ENCODE peak calls at places on chromosomes 4 and X, in eight cellular contexts. R is A549, M is breast epithelium, F is cardiac muscle cell, S is HCT116, N is transverse colon, I is tibial nerve, H is tibial artery. V is an unnamed sample. For H3K9me3, the result is how much of the 10 kb centered on the place peaks cover.

GRCh38 chr4:87913871-87914270 is 61.6 kb upstream of the SPP1 start:
- DNase-seq in H (no peak), M (no peak), F (no peak), N (no peak), R (no peak), I (no peak), S (no peak), V (no peak)

GRCh38 chr4:142480244-142480643 is 365.9 kb downstream of the INPP4B start:
- DNase-seq in M (no peak), I (no peak), S (no peak), H (no peak), N (no peak), R (peak), F (peak), V (no peak)

GRCh38 chr4:157888281-157888680 is 284.5 kb downstream of the GASK1B start:
- DNase-seq in I (no peak), N (no peak), M (no peak), S (no peak), F (no peak), R (no peak), H (no peak), V (no peak)

GRCh38 chr4:120850048-120850599 is 72.4 kb downstream of the PRDM5 start:
- DNase-seq in R (no peak), M (no peak), I (no peak), S (no peak), H (no peak), F (peak), N (no peak), V (no peak)

GRCh38 chr4:8329859-8330761 is 60.6 kb downstream of the HTRA3 start:
- DNase-seq in H (no peak), F (no peak), M (no peak), R (no peak), N (peak), I (no peak), S (no peak), V (no peak)

GRCh38 chrX:48957477-48957826 is at the start of gene OTUD5:
- DNase-seq in M (no peak), H (peak), N (no peak), I (peak), S (no peak), R (no peak), F (no peak), V (peak)

GRCh38 chr4:2835978-2836377 is 7.7 kb upstream of the ADD1 start:
- DNase-seq in M (no peak), R (no peak), F (no peak), S (no peak), I (peak), N (peak), H (no peak), V (no peak)

GRCh38 chr4:67456577-67457196 is 88.6 kb downstream of the CENPC start:
- DNase-seq in N (peak), H (no peak), F (peak), I (no peak), M (no peak), S (no peak), R (no peak), V (no peak)

GRCh38 chr4:89567936-89568335 is 260.3 kb upstream of the GPRIN3 start:
- DNase-seq in I (no peak), F (no peak), H (no peak), N (no peak), R (no peak), S (no peak), M (no peak), V (no peak)

GRCh38 chrX:57104921-57105398 is 16.4 kb downstream of the SPIN2B start:
- DNase-seq in F (no peak), H (no peak), I (no peak), R (no peak), N (no peak), S (no peak), M (no peak), V (no peak)
- H3K9me3 ChIP-seq in F (under half), H (under half), I (under half), R (under half), N (under half), S (under half), M (under half), V (under half)

GRCh38 chrX:145552643-145553042 is 265.0 kb upstream of the SLITRK2 start:
- DNase-seq in F (no peak), I (no peak), H (no peak), M (no peak), S (no peak), R (no peak), N (no peak), V (no peak)
- TF ChIP-seq CTCF in F (no peak), I (no peak), H (no peak), M (no peak), S (no peak), R (no peak), N (no peak), V (no peak)

GRCh38 chrX:129793604-129794191 is 13.9 kb downstream of the SASH3 start:
- DNase-seq in R (no peak), H (no peak), M (no peak), F (no peak), N (no peak), S (no peak), I (no peak), V (no peak)
- H3K27ac ChIP-seq in R (no peak), H (no peak), M (no peak), F (no peak), N (no peak), S (no peak), I (no peak), V (no peak)

DNA sequence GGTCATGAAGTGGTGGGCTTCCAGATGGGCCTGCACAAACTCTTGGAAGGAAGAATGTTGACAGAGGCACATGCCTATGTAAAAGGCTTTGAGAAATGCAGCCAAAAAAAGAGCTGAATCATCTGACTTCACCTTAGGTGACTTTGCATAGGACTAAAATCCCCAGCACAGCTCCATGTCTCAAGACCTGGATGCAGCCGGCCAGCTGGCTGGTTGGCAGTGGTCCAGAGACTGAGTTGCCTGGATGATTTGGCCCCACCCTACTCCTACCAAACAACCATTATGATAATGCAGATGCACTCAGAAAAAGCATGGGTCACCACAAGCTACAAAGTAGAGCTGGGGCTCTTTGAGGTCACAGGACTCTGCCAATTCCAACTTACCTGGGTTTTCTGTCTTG is 484.6 kb upstream of the NR3C2 start:
- DNase-seq in S (no peak), F (peak), R (no peak), N (peak), M (no peak), H (no peak), I (no peak), V (no peak)
- H3K9me3 ChIP-seq in S (under half), F (under half), R (under half), N (under half), M (under half), H (under half), I (under half), V (under half)

GRCh38 chr4:145878501-145879435 is 59.9 kb downstream of the ZNF827 start:
- DNase-seq in S (no peak), H (no peak), M (no peak), F (peak), I (no peak), N (no peak), R (no peak), V (no peak)
- TF ChIP-seq CTCF in S (no peak), H (no peak), M (no peak), F (no peak), I (no peak), N (no peak), R (no peak), V (no peak)

DNA sequence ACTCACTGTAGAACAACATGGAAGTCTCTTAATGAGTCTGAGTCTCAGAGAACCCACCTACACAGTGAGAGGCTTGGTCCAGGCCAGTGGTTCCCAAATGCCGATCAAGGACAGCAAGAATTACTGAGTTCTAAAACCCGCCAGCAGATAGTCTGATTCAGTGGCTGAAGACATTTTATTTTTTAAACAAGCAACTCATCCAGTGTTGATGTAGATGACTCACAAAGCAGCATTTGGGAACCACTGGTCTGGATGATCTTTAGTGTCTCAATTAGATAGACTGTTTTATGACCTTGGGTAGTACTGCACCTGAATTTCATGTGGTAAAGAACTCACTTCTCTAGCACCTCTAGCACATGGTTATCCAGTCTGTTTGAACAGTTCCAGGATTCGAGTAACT is 193.6 kb downstream of the FBXW7 start:
- DNase-seq in H (no peak), I (no peak), S (no peak), F (no peak), M (no peak), N (no peak), R (no peak), V (no peak)
- H3K27ac ChIP-seq in H (no peak), I (no peak), S (no peak), F (no peak), M (no peak), N (no peak), R (no peak), V (no peak)

DNA sequence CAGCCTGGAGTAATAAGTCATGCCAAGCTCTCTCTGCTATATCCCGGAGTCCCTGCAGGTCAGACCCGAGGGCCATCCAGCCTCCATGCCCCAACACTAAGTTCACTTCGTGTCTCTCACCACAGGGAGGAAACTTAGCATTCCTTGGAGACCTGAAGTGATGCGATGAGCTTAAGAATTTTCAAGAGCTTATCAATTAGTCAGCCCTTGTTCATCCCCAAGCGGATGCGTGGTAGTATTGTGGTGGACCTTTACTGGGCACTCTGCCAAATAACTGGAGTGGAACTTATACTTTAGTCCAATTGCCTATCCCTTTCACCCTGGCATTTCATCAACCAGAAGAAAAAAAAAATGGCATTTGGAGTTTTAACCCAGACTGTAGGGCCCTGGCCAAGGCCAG is 137.2 kb downstream of the RELL1 start:
- DNase-seq in M (no peak), H (no peak), I (no peak), R (no peak), S (no peak), N (no peak), F (peak), V (no peak)
- H3K9me3 ChIP-seq in M (under half), H (under half), I (under half), R (under half), S (under half), N (under half), F (under half), V (under half)

DNA sequence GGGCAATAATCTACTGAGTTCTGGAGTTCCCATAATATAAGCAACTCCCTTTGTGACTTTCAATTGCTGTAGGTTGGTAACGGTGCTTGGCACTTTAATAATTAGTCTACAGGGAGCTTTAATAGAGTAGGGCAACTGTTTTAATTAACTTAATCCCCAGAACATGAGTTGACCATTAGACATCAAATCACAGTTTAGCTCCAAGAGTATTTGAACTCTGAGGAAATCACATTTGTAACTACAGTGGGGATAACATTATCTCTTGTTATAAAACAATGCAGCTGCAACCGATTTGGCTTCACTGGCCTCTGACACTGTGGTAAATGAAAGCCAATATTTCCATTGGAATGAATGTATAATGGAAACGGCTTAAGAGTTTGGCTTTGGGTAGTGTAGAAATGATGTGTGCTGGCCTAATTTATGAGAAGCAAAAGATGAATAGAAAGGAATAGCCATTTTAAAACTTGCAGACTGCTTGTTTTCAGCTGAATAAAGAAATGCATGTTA is 1602.6 kb downstream of the STIM2 start:
- DNase-seq in F (no peak), I (no peak), S (no peak), R (no peak), N (no peak), M (no peak), H (no peak), V (no peak)
- TF ChIP-seq CTCF in F (no peak), I (no peak), S (no peak), R (no peak), N (no peak), M (no peak), H (no peak), V (no peak)

DNA sequence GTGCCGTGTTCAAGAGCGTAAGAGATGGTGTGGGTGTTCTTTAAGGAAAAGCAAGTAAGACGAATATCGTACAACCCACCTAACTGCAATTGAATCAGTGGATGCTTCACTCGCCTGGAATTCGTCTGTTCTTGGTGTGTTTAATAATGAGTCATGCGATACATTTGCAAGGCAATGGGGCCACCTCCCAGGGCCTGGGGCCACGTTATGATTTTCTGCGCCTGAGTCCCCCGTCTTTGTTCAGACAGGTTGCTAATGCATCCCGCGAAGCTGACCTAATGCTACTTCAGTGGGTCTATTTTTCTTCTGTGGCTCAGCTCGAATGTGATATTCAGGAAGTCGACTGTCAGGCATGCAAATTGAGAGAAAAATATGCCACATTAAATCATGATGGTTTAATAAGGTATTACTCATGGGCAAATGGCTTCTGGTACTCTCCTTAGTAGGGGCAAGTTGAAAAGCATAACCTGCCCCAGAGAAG is 14.3 kb upstream of the MID1 start:
- DNase-seq in M (no peak), R (peak), S (peak), H (no peak), F (peak), I (no peak), N (no peak), V (no peak)
- H3K27ac ChIP-seq in M (no peak), R (peak), S (peak), H (no peak), F (no peak), I (no peak), N (peak), V (no peak)

GRCh38 chrX:98379134-98379533 is 1495.4 kb downstream of the RPA4 start:
- DNase-seq in R (peak), I (no peak), M (no peak), H (no peak), F (no peak), N (no peak), S (no peak), V (no peak)
- H3K9me3 ChIP-seq in R (under half), I (under half), M (under half), H (under half), F (under half), N (under half), S (under half), V (under half)

V was measured in lung.